ENCODE peak calls at places on chromosomes 16 and 17, in eight cellular contexts. R is DND-41; Y is colonic mucosa; K is heart left ventricle; U is HFF-Myc; Z is CD4-positive, alpha-beta memory T cell; G is AG09309; I is body of pancreas. P is an unnamed sample.

GRCh38 chr16:67145746-67146145 is 5.1 kb downstream of the B3GNT9 start:
- DNase-seq in R (no peak), Y (no peak), K (no peak), U (no peak), Z (no peak), G (no peak), I (no peak), P (no peak)

GRCh38 chr17:80474231-80474932 is 2.0 kb downstream of the NPTX1 start:
- DNase-seq in R (no peak), Y (no peak), K (no peak), U (peak), Z (no peak), G (no peak), I (no peak), P (no peak)

GRCh38 chr17:78117027-78117981 is 11.3 kb downstream of the TMC6 start:
- DNase-seq in R (no peak), Y (no peak), K (no peak), U (no peak), Z (no peak), G (no peak), I (peak), P (no peak)

GRCh38 chr17:67386965-67387551 is 10.0 kb downstream of the PITPNC1 start:
- DNase-seq in R (peak), Y (peak), K (no peak), U (no peak), Z (peak), G (no peak), I (peak), P (no peak)

GRCh38 chr17:27438631-27439030 is 17.6 kb upstream of the KSR1 start:
- DNase-seq in R (no peak), Y (no peak), K (no peak), U (no peak), Z (no peak), G (no peak), I (no peak), P (no peak)

GRCh38 chr17:78962345-78962983 is 17.3 kb downstream of the LGALS3BP start:
- DNase-seq in R (no peak), Y (peak), K (no peak), U (no peak), Z (no peak), G (no peak), I (no peak), P (no peak)

GRCh38 chr17:41870097-41870496 is 4.9 kb upstream of the KLHL11 start:
- DNase-seq in R (no peak), Y (no peak), K (no peak), U (no peak), Z (no peak), G (no peak), I (no peak), P (no peak)

GRCh38 chr16:53744449-53744848 is 40.5 kb downstream of the FTO start:
- DNase-seq in R (peak), Y (no peak), K (no peak), U (no peak), Z (peak), G (no peak), I (no peak), P (no peak)

GRCh38 chr16:71610936-71611871 is 14.8 kb upstream of the MARVELD3 start:
- DNase-seq in R (peak), Y (peak), K (peak), U (peak), Z (peak), G (no peak), I (peak), P (no peak)

GRCh38 chr16:86033016-86033474 is 134.1 kb downstream of the IRF8 start:
- DNase-seq in R (no peak), Y (no peak), K (no peak), U (no peak), Z (no peak), G (no peak), I (no peak), P (no peak)

GRCh38 chr17:33328129-33328528 is 35.0 kb upstream of the ASIC2 start:
- DNase-seq in R (peak), Y (no peak), K (no peak), U (no peak), Z (no peak), G (no peak), I (no peak), P (no peak)

GRCh38 chr16:70574595-70575271 is 51.1 kb downstream of the SF3B3 start:
- DNase-seq in R (no peak), Y (no peak), K (no peak), U (no peak), Z (no peak), G (no peak), I (no peak), P (no peak)

GRCh38 chr17:44307387-44308186 is 814 bp upstream of the RUNDC3A start:
- DNase-seq in R (no peak), Y (no peak), K (peak), U (no peak), Z (no peak), G (no peak), I (peak), P (no peak)

GRCh38 chr16:1258218-1258587 is 2.3 kb downstream of the TPSD1 start:
- DNase-seq in R (no peak), Y (no peak), K (peak), U (no peak), Z (no peak), G (no peak), I (no peak), P (no peak)

GRCh38 chr16:12496181-12496580 is 307.5 kb downstream of the CPPED1 start:
- DNase-seq in R (no peak), Y (no peak), K (no peak), U (no peak), Z (no peak), G (no peak), I (no peak), P (no peak)

GRCh38 chr17:50056961-50057330 is 1.0 kb downstream of the ITGA3 start:
- DNase-seq in R (no peak), Y (peak), K (peak), U (no peak), Z (no peak), G (no peak), I (no peak), P (no peak)

GRCh38 chr17:80726558-80727408 is 182.1 kb downstream of the RPTOR start:
- DNase-seq in R (no peak), Y (no peak), K (no peak), U (no peak), Z (no peak), G (no peak), I (no peak), P (no peak)

GRCh38 chr17:17067277-17067676 is 25.0 kb downstream of the MPRIP start:
- DNase-seq in R (no peak), Y (no peak), K (no peak), U (no peak), Z (no peak), G (peak), I (no peak), P (no peak)

GRCh38 chr16:26197707-26198106 is 505.9 kb downstream of the HS3ST4 start:
- DNase-seq in R (no peak), Y (no peak), K (no peak), U (no peak), Z (no peak), G (no peak), I (no peak), P (no peak)

GRCh38 chr16:73047536-73048291 is at the start of gene ZFHX3:
- DNase-seq in R (peak), Y (peak), K (peak), U (no peak), Z (peak), G (no peak), I (peak), P (no peak)

GRCh38 chr17:50101346-50102163 is 6.4 kb downstream of the PDK2 start:
- DNase-seq in R (no peak), Y (peak), K (peak), U (no peak), Z (no peak), G (no peak), I (peak), P (no peak)

GRCh38 chr16:27767971-27768591 is 218.1 kb downstream of the KATNIP start:
- DNase-seq in R (no peak), Y (no peak), K (no peak), U (no peak), Z (no peak), G (no peak), I (no peak), P (no peak)

GRCh38 chr17:35801583-35802224 is 6.3 kb upstream of the MMP28 start:
- DNase-seq in R (peak), Y (peak), K (peak), U (peak), Z (no peak), G (peak), I (peak), P (no peak)

GRCh38 chr16:89442588-89442987 is 47.8 kb downstream of the ANKRD11 start:
- DNase-seq in R (no peak), Y (no peak), K (peak), U (no peak), Z (no peak), G (no peak), I (no peak), P (no peak)
- H3K4me3 ChIP-seq in R (no peak), Y (no peak), K (no peak), U (no peak), Z (no peak), G (no peak), I (no peak), P (peak)

GRCh38 chr16:88810166-88810867 is 1.4 kb downstream of the APRT start:
- DNase-seq in R (no peak), Y (no peak), K (peak), U (no peak), Z (no peak), G (no peak), I (no peak), P (no peak)
- H3K4me3 ChIP-seq in R (peak), Y (peak), K (peak), U (peak), Z (peak), G (peak), I (peak), P (peak)

DNA sequence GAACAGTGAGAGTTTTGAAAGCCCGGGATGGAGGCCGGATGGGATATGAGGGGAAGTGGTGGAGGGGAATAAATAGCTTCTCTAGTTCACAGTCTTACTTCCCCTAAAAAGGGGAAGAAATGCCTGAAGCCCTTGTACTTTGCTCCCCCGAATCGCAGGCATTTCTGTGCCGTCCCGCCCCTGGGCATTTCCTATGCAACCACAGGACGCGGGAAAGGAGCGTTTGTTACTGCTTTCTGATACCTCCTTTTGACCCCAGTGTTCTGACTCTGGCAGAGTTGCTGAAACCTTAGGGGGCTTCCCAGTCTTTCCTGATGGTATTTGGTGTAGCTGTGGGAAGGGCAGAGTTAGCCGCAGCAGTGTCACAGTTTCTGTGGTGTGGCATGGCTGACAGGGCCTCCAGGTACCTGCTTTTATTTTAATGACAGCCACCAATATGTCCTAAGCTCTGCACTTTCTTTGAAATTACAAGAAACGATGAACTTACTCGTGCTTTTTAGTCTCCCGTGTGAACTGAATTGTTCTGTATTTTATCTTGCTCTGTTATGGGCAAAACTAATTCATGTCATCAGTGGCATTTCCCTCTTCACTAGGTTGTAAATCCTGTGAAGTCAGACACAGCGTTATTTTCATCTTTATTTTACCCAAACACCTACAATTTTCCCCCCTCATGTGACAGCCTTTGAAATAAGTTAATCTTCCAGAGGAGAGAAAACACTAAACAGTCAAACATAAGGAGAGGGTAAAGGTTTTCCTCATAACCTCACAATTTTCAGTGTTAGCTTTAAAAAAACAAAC is 27.1 kb downstream of the USP10 start:
- DNase-seq in R (no peak), Y (peak), K (peak), U (no peak), Z (no peak), G (no peak), I (peak), P (no peak)
- H3K4me3 ChIP-seq in R (no peak), Y (no peak), K (peak), U (no peak), Z (no peak), G (no peak), I (no peak), P (no peak)

GRCh38 chr17:68910256-68910705 is 44.9 kb downstream of the ABCA8 start:
- DNase-seq in R (no peak), Y (no peak), K (peak), U (no peak), Z (no peak), G (no peak), I (peak), P (no peak)
- H3K4me3 ChIP-seq in R (no peak), Y (no peak), K (no peak), U (no peak), Z (no peak), G (no peak), I (no peak), P (no peak)

GRCh38 chr17:2062571-2063183 is 7.8 kb downstream of the HIC1 start:
- DNase-seq in R (no peak), Y (no peak), K (peak), U (no peak), Z (no peak), G (no peak), I (no peak), P (no peak)

GRCh38 chr17:2063306-2064146 is 8.6 kb downstream of the HIC1 start:
- DNase-seq in R (no peak), Y (no peak), K (peak), U (no peak), Z (no peak), G (no peak), I (no peak), P (no peak)

GRCh38 chr17:2060681-2061440 is 6.0 kb downstream of the HIC1 start:
- DNase-seq in R (no peak), Y (no peak), K (peak), U (no peak), Z (no peak), G (no peak), I (no peak), P (no peak)

GRCh38 chr17:2059837-2060658 is 5.1 kb downstream of the HIC1 start:
- DNase-seq in R (no peak), Y (no peak), K (no peak), U (no peak), Z (no peak), G (no peak), I (no peak), P (no peak)

GRCh38 chr17:2061441-2061797 is 6.5 kb downstream of the HIC1 start:
- DNase-seq in R (no peak), Y (no peak), K (no peak), U (no peak), Z (no peak), G (no peak), I (no peak), P (no peak)
- H3K4me3 ChIP-seq in R (no peak), Y (no peak), K (no peak), U (no peak), Z (no peak), G (no peak), I (no peak), P (no peak)

P was measured in thoracic aorta.